ENCODE peak calls at places on chromosomes 2 and 18, in four cellular contexts. G is tibial artery; T is Calu3; Q is activated CD8-positive, alpha-beta T cell treated with anti-CD3 and anti-CD28 coated beads for 36 hours. Z is an unnamed sample.

GRCh38 chr2:223197046-223197445 is 145.1 kb downstream of the KCNE4 start:
- DNase-seq in Q (no peak), G (no peak), T (no peak), Z (no peak)

GRCh38 chr2:29361255-29361654 is 246.0 kb downstream of the CLIP4 start:
- DNase-seq in G (no peak), T (no peak), Q (no peak), Z (no peak)

GRCh38 chr2:237073552-237073951 is 12.1 kb upstream of the COPS8 start:
- DNase-seq in T (peak), G (no peak), Q (no peak), Z (no peak)

GRCh38 chr2:180985771-180986395 is 5.5 kb downstream of the UBE2E3 start:
- DNase-seq in Q (no peak), T (no peak), G (no peak), Z (no peak)

GRCh38 chr2:48423376-48423775 is 106.6 kb upstream of the STON1 start:
- DNase-seq in T (no peak), G (no peak), Q (peak), Z (no peak)

GRCh38 chr2:226799976-226800940 is 638 bp upstream of the IRS1 start:
- DNase-seq in Q (peak), G (peak), T (no peak), Z (no peak)

GRCh38 chr18:3715223-3716080 is 265.5 kb downstream of the TGIF1 start:
- DNase-seq in G (no peak), T (no peak), Q (no peak), Z (no peak)

GRCh38 chr2:40642261-40642660 is 190.4 kb upstream of the SLC8A1 start:
- DNase-seq in Q (no peak), G (no peak), T (no peak), Z (no peak)

GRCh38 chr2:105747254-105747909 is 2.7 kb downstream of the NCK2 start:
- DNase-seq in T (no peak), G (no peak), Q (no peak), Z (no peak)

GRCh38 chr2:14140009-14140408 is 492.5 kb upstream of the LRATD1 start:
- DNase-seq in Q (no peak), T (no peak), G (no peak), Z (no peak)

GRCh38 chr2:14136030-14136429 is 496.5 kb upstream of the LRATD1 start:
- DNase-seq in Q (no peak), G (no peak), T (no peak), Z (no peak)

GRCh38 chr2:14134737-14135136 is 497.8 kb upstream of the LRATD1 start:
- DNase-seq in T (no peak), Q (no peak), G (no peak), Z (no peak)

GRCh38 chr2:14132386-14132785 is 500.1 kb upstream of the LRATD1 start:
- DNase-seq in T (no peak), G (no peak), Q (no peak), Z (no peak)

GRCh38 chr2:14137643-14138042 is 494.9 kb upstream of the LRATD1 start:
- DNase-seq in Q (no peak), G (no peak), T (no peak), Z (no peak)
- TF ChIP-seq CTCF in Q (no peak), G (no peak), T (no peak), Z (no peak)

GRCh38 chr18:8705280-8705940 is at the start of gene MTCL1:
- DNase-seq in Q (peak), T (peak), G (no peak), Z (peak)

GRCh38 chr18:8703781-8704301 is 1.5 kb upstream of the MTCL1 start:
- DNase-seq in G (no peak), T (peak), Q (no peak), Z (no peak)

GRCh38 chr18:8705941-8706544 is 687 bp downstream of the MTCL1 start:
- DNase-seq in G (no peak), Q (peak), T (peak), Z (no peak)

GRCh38 chr18:8703181-8703638 is 2.1 kb upstream of the MTCL1 start:
- DNase-seq in Q (no peak), T (peak), G (no peak), Z (no peak)

GRCh38 chr18:8704361-8705279 is 736 bp upstream of the MTCL1 start:
- DNase-seq in G (peak), T (peak), Q (peak), Z (peak)
- TF ChIP-seq CTCF in G (no peak), T (no peak), Q (no peak), Z (no peak)

GRCh38 chr2:185291035-185291647 is 447.5 kb upstream of the FSIP2 start:
- DNase-seq in Q (peak), T (peak), G (no peak), Z (peak)
- TF ChIP-seq CTCF in Q (peak), T (peak), G (no peak), Z (peak)

GRCh38 chr2:127778850-127779249 is 32.1 kb downstream of the WDR33 start:
- DNase-seq in G (no peak), Q (no peak), T (no peak), Z (no peak)

GRCh38 chr2:127770973-127771735 is 39.8 kb downstream of the WDR33 start:
- DNase-seq in T (no peak), G (no peak), Q (no peak), Z (no peak)

GRCh38 chr2:127778447-127778846 is 32.5 kb downstream of the WDR33 start:
- DNase-seq in G (no peak), T (no peak), Q (no peak), Z (no peak)

GRCh38 chr2:127771756-127772155 is 39.2 kb downstream of the WDR33 start:
- DNase-seq in Q (no peak), G (no peak), T (no peak), Z (no peak)

DNA sequence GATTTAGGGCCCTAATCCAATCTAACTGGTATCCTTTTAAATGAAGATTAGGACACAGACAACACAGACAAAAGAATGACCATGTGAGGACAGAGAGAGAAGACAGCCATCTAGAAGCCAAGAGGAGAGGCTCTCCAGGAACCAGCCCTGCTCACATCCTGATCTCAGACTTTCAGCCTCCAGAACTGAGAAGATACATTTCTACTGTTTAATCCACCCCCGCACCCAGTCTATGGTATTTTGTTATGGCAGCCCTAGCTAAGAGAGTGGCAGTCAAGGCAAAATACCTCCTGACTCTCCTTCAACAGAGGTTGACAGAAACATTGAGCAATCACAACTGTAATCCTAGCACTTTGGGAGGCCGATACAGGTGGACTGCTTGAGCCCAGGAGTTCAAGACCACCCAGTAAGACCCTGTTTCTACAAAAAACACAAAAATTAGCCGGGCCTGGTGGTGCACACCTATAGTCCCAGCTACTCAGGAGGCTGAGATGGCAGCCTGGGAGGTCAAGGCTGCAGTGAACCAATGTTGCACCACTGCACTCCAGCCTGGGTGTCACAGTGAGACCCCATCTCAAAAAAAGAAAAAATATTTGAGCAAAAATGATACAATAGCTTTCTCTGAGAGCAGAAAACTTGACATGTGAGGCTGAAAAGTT is 34.7 kb downstream of the WDR33 start:
- DNase-seq in G (no peak), Q (peak), T (no peak), Z (no peak)
- TF ChIP-seq CTCF in G (no peak), Q (no peak), T (no peak), Z (no peak)

DNA sequence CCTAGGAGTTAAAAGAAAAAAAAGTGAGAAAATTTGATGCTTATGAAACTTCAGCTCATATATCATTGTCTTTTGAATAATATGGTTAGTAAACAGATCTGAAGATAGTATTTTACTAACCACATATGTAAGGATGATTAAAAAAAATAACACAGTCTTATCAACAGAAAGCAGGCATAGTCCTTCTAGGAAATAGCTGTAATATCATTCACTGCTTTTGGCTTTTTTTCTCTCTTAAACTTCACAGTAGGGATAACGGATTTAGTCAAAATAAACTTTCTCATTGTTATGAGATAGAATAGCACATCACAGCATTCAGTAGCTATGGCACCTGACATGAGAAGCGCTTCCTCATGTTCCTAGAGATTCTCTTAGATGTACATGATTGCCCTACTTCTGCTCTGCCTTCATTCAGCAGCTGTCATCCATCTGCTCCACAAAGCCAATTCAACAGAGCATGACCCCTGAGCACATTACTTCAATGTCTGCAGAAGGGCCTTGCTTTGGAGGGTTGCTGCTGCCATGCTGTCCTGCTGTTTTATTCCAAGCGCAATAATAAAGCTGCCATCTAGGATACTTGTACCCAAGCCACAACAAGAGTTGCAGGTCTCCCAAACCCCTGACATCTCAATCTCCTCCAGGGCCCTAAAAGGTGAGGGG is 67.0 kb downstream of the TTC21B start:
- DNase-seq in G (no peak), T (no peak), Q (no peak), Z (no peak)
- TF ChIP-seq CTCF in G (no peak), T (no peak), Q (no peak), Z (no peak)

DNA sequence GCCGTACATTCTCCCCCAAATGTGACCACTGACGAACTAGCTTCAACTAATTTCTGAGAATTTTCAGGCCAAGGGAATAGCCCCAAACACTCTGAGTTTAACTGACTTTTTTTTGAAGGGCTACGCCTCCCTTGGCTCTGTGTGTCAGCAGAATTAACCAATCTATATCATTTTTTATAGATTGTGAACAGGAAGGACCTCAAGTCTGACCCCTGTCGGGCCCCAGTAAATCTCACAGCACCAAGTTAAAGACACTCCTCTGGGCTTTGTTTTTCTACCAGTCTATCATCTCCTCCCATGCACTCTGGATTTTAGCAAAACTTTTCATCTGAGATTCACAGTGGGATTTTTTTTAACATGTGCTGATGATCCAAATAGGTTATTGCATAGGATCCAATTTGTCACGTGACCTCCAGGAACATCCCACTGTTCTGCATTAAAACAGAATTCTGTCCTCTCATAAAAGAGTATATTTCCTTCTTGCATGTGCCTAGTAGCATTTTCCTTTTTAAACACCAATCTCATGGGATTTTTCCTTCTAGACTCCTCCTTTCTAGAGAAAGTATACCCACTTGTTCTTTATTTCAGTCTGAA is 307.1 kb downstream of the OSR1 start:
- DNase-seq in Q (no peak), T (no peak), G (no peak), Z (no peak)
- TF ChIP-seq CTCF in Q (no peak), T (no peak), G (no peak), Z (no peak)

DNA sequence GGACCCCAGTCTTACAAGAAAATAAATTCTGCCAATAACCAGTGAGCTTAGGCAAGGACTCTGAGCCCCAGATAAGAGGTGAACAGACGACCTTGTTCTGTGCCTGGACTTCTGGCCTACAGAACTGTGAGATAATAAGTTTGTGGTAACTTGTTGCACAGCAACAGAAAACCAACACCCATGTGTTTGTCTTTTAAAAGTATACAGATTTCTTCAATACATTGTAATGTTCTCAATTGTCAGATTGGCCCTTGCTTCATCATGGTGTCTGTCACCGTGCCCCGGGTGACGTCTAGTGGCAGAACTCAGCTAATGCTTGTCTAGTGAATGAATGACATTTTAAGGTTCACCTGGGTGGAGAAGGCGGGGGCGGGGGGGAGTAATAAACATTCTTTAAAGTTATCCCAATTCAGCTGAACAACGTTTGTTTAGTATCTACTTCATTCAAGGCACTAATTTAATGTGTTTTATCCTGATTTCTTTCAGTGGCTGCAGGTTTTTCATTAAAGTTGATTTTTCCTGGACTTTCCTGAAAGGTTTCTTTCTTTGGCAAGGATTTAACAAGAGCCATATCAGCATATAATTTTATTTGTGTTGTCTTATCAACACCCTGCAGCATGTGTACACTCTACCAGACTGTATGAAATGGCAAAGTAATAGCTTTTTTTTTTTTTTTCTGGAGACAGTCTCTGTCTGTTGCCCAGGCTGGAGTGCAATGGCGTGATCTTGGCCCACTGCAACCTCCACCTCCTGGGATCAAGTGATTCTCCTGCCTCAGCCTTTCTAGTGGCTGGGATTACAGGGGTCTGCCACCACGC is 123.8 kb upstream of the DLX2 start:
- DNase-seq in Q (peak), G (no peak), T (peak), Z (no peak)
- TF ChIP-seq CTCF in Q (peak), G (no peak), T (peak), Z (no peak)

DNA sequence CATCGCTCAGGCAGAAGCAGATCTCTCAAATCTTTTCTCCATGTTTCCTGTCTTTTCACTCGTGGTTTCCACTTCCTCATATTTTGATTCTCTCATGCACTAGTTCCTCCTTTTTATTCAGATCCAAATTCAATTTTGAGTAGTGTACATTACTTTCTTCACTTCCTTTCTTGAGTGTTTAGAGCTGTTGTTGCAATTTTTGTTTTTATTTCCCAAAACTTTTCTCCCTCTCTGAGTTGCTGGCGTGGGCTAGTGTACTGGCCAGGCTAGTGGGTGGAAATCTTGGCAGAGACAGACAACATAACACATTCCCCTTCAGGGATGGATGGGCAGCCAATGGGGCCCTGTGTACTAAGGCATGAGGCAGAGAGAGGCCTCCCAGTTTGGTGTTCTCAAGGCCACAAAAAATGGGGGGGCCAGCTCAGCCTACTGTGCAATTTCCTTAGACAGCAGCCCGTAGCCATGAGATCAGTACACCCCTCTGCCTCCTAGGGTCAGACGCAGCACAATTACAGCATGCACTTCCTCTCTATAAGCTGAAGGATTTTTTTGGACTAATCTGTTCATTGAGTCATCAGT is 145.1 kb upstream of the PID1 start:
- DNase-seq in G (peak), Q (no peak), T (no peak), Z (no peak)
- TF ChIP-seq CTCF in G (no peak), Q (no peak), T (no peak), Z (no peak)